ENCODE peak calls at places on chromosome 7, in seven cellular contexts. One of them, this sample, is unnamed.

GRCh38 chr7:150317748-150318444 is 5.3 kb upstream of the LRRC61 start:
- DNase-seq in GM04504: no peak
- DNase-seq in NCI-H82: no peak
- DNase-seq in heart right ventricle: no peak
- DNase-seq in C1 segment of cervical spinal cord: no peak
- DNase-seq in substantia nigra: no peak
- DNase-seq in NCI-H345: no peak
- DNase-seq in this sample: no peak

GRCh38 chr7:2542924-2543871 is 12.1 kb downstream of the BRAT1 start:
- DNase-seq in GM04504: no peak
- DNase-seq in NCI-H82: no peak
- DNase-seq in heart right ventricle: no peak
- DNase-seq in C1 segment of cervical spinal cord: no peak
- DNase-seq in substantia nigra: no peak
- DNase-seq in NCI-H345: no peak
- DNase-seq in this sample: no peak

GRCh38 chr7:71385362-71385761 is 253.4 kb downstream of the GALNT17 start:
- DNase-seq in GM04504: no peak
- DNase-seq in NCI-H82: no peak
- DNase-seq in heart right ventricle: no peak
- DNase-seq in C1 segment of cervical spinal cord: no peak
- DNase-seq in substantia nigra: no peak
- DNase-seq in NCI-H345: no peak
- DNase-seq in this sample: no peak

GRCh38 chr7:47893721-47894365 is 54.4 kb downstream of the PKD1L1 start:
- DNase-seq in GM04504: no peak
- DNase-seq in NCI-H82: no peak
- DNase-seq in heart right ventricle: no peak
- DNase-seq in C1 segment of cervical spinal cord: no peak
- DNase-seq in substantia nigra: no peak
- DNase-seq in NCI-H345: no peak
- DNase-seq in this sample: no peak

GRCh38 chr7:122438001-122438400 is 133.5 kb upstream of the FEZF1 start:
- DNase-seq in GM04504: no peak
- DNase-seq in NCI-H82: no peak
- DNase-seq in heart right ventricle: no peak
- DNase-seq in C1 segment of cervical spinal cord: no peak
- DNase-seq in substantia nigra: no peak
- DNase-seq in NCI-H345: peak; percentile 73
- DNase-seq in this sample: no peak

GRCh38 chr7:47937711-47938573 is 10.3 kb downstream of the PKD1L1 start:
- DNase-seq in GM04504: no peak
- DNase-seq in NCI-H82: no peak
- DNase-seq in heart right ventricle: no peak
- DNase-seq in C1 segment of cervical spinal cord: no peak
- DNase-seq in substantia nigra: no peak
- DNase-seq in NCI-H345: no peak
- DNase-seq in this sample: no peak

GRCh38 chr7:20798081-20798693 is 11.5 kb upstream of the SP8 start:
- DNase-seq in GM04504: no peak
- DNase-seq in NCI-H82: peak; percentile 71
- DNase-seq in heart right ventricle: no peak
- DNase-seq in C1 segment of cervical spinal cord: no peak
- DNase-seq in substantia nigra: no peak
- DNase-seq in NCI-H345: peak; percentile 96
- DNase-seq in this sample: no peak

GRCh38 chr7:36115448-36116321 is 37.4 kb upstream of the EEPD1 start:
- DNase-seq in GM04504: peak; percentile 93
- DNase-seq in NCI-H82: peak; percentile 6
- DNase-seq in heart right ventricle: peak; percentile 36
- DNase-seq in C1 segment of cervical spinal cord: no peak
- DNase-seq in substantia nigra: no peak
- DNase-seq in NCI-H345: peak; percentile 42
- DNase-seq in this sample: peak; percentile 45

GRCh38 chr7:55420535-55420934 is 55.4 kb downstream of the LANCL2 start:
- DNase-seq in GM04504: no peak
- DNase-seq in NCI-H82: no peak
- DNase-seq in heart right ventricle: no peak
- DNase-seq in C1 segment of cervical spinal cord: no peak
- DNase-seq in substantia nigra: no peak
- DNase-seq in NCI-H345: no peak
- DNase-seq in this sample: no peak

GRCh38 chr7:55360486-55360885 is 4.7 kb upstream of the LANCL2 start:
- DNase-seq in GM04504: no peak
- DNase-seq in NCI-H82: no peak
- DNase-seq in heart right ventricle: no peak
- DNase-seq in C1 segment of cervical spinal cord: no peak
- DNase-seq in substantia nigra: no peak
- DNase-seq in NCI-H345: no peak
- DNase-seq in this sample: no peak

GRCh38 chr7:149223176-149223575 is 16.3 kb upstream of the ZNF212 start:
- DNase-seq in GM04504: no peak
- DNase-seq in NCI-H82: no peak
- DNase-seq in heart right ventricle: no peak
- DNase-seq in C1 segment of cervical spinal cord: no peak
- DNase-seq in substantia nigra: no peak
- DNase-seq in NCI-H345: no peak
- DNase-seq in this sample: no peak

GRCh38 chr7:45975847-45976484 is 54.9 kb upstream of the IGFBP3 start:
- DNase-seq in GM04504: no peak
- DNase-seq in NCI-H82: no peak
- DNase-seq in heart right ventricle: no peak
- DNase-seq in C1 segment of cervical spinal cord: no peak
- DNase-seq in substantia nigra: no peak
- DNase-seq in NCI-H345: no peak
- DNase-seq in this sample: no peak

GRCh38 chr7:84393776-84394175 is 199.2 kb upstream of the SEMA3A start:
- DNase-seq in GM04504: peak; percentile 32
- DNase-seq in NCI-H82: no peak
- DNase-seq in heart right ventricle: no peak
- DNase-seq in C1 segment of cervical spinal cord: no peak
- DNase-seq in substantia nigra: no peak
- DNase-seq in NCI-H345: no peak
- DNase-seq in this sample: no peak

GRCh38 chr7:122298618-122299017 is 5.9 kb downstream of the FEZF1 start:
- DNase-seq in GM04504: no peak
- DNase-seq in NCI-H82: peak; percentile 40
- DNase-seq in heart right ventricle: no peak
- DNase-seq in C1 segment of cervical spinal cord: no peak
- DNase-seq in substantia nigra: no peak
- DNase-seq in NCI-H345: no peak
- DNase-seq in this sample: no peak

GRCh38 chr7:127437772-127438330 is 45.3 kb upstream of the ZNF800 start:
- DNase-seq in GM04504: peak; percentile 33
- DNase-seq in NCI-H82: no peak
- DNase-seq in heart right ventricle: no peak
- DNase-seq in C1 segment of cervical spinal cord: no peak
- DNase-seq in substantia nigra: no peak
- DNase-seq in NCI-H345: no peak
- DNase-seq in this sample: no peak

GRCh38 chr7:103718482-103719415 is 270.7 kb downstream of the RELN start:
- DNase-seq in GM04504: no peak
- DNase-seq in NCI-H82: no peak
- DNase-seq in heart right ventricle: no peak
- DNase-seq in C1 segment of cervical spinal cord: no peak
- DNase-seq in substantia nigra: no peak
- DNase-seq in NCI-H345: no peak
- DNase-seq in this sample: no peak

GRCh38 chr7:90227259-90227658 is 15.7 kb downstream of the STEAP2 start:
- DNase-seq in GM04504: no peak
- DNase-seq in NCI-H82: no peak
- DNase-seq in heart right ventricle: no peak
- DNase-seq in C1 segment of cervical spinal cord: no peak
- DNase-seq in substantia nigra: no peak
- DNase-seq in NCI-H345: no peak
- DNase-seq in this sample: no peak

GRCh38 chr7:41220275-41220674 is 482.6 kb downstream of the INHBA start:
- DNase-seq in GM04504: no peak
- DNase-seq in NCI-H82: no peak
- DNase-seq in heart right ventricle: no peak
- DNase-seq in C1 segment of cervical spinal cord: no peak
- DNase-seq in substantia nigra: no peak
- DNase-seq in NCI-H345: no peak
- DNase-seq in this sample: no peak

GRCh38 chr7:38317457-38318037 is 44.1 kb upstream of the TARP start:
- DNase-seq in GM04504: no peak
- DNase-seq in NCI-H82: no peak
- DNase-seq in heart right ventricle: no peak
- DNase-seq in C1 segment of cervical spinal cord: no peak
- DNase-seq in substantia nigra: no peak
- DNase-seq in NCI-H345: no peak
- DNase-seq in this sample: no peak

GRCh38 chr7:636396-636795 is 90.1 kb upstream of the DNAAF5 start:
- DNase-seq in GM04504: no peak
- DNase-seq in NCI-H82: no peak
- DNase-seq in heart right ventricle: peak; percentile 26
- DNase-seq in C1 segment of cervical spinal cord: peak; percentile 8
- DNase-seq in substantia nigra: peak; percentile 44
- DNase-seq in NCI-H345: peak; percentile 54
- DNase-seq in this sample: peak; percentile 14

GRCh38 chr7:152733286-152733934 is 26.1 kb upstream of the ACTR3B start:
- DNase-seq in GM04504: no peak
- DNase-seq in NCI-H82: no peak
- DNase-seq in heart right ventricle: no peak
- DNase-seq in C1 segment of cervical spinal cord: no peak
- DNase-seq in substantia nigra: no peak
- DNase-seq in NCI-H345: no peak
- DNase-seq in this sample: no peak

GRCh38 chr7:91940171-91940570 is 491 bp upstream of the AKAP9 start:
- DNase-seq in GM04504: no peak
- DNase-seq in NCI-H82: peak; percentile 89
- DNase-seq in heart right ventricle: peak; percentile 45
- DNase-seq in C1 segment of cervical spinal cord: peak; percentile 52
- DNase-seq in substantia nigra: no peak
- DNase-seq in NCI-H345: peak; percentile 34
- DNase-seq in this sample: no peak

GRCh38 chr7:17274551-17275245 is 23.8 kb upstream of the AHR start:
- DNase-seq in GM04504: no peak
- DNase-seq in NCI-H82: no peak
- DNase-seq in heart right ventricle: no peak
- DNase-seq in C1 segment of cervical spinal cord: no peak
- DNase-seq in substantia nigra: no peak
- DNase-seq in NCI-H345: peak; percentile 1
- DNase-seq in this sample: no peak

GRCh38 chr7:84477786-84478405 is 283.3 kb upstream of the SEMA3A start:
- DNase-seq in GM04504: no peak
- DNase-seq in NCI-H82: no peak
- DNase-seq in heart right ventricle: no peak
- DNase-seq in C1 segment of cervical spinal cord: no peak
- DNase-seq in substantia nigra: no peak
- DNase-seq in NCI-H345: no peak
- DNase-seq in this sample: no peak

GRCh38 chr7:56092789-56093531 is at the start of gene PHKG1:
- DNase-seq in GM04504: peak; percentile 88
- DNase-seq in NCI-H82: peak; percentile 39
- DNase-seq in heart right ventricle: peak; percentile 89
- DNase-seq in C1 segment of cervical spinal cord: peak; percentile 70
- DNase-seq in substantia nigra: peak; percentile 70
- DNase-seq in NCI-H345: peak; percentile 51
- DNase-seq in this sample: peak; percentile 75

GRCh38 chr7:104627516-104627915 is 299.1 kb downstream of the LHFPL3 start:
- DNase-seq in GM04504: peak; percentile 2
- DNase-seq in NCI-H82: no peak
- DNase-seq in heart right ventricle: no peak
- DNase-seq in C1 segment of cervical spinal cord: no peak
- DNase-seq in substantia nigra: no peak
- DNase-seq in NCI-H345: no peak
- DNase-seq in this sample: no peak